ENCODE peak calls at places on chromosome 1, in six cellular contexts. H is CD8-positive, alpha-beta memory T cell; A is astrocyte of the spinal cord; C is choroid plexus epithelial cell; M is spleen; P is right cardiac atrium. O is an unnamed sample.

GRCh38 chr1:44786138-44786840 is 1.7 kb downstream of the BEST4 start:
- DNase-seq in P (peak), H (peak), C (peak), M (peak), A (peak), O (peak)

GRCh38 chr1:43980255-43981134 is 1.5 kb downstream of the B4GALT2 start:
- DNase-seq in M (no peak), A (no peak), C (peak), H (no peak), P (peak), O (no peak)

GRCh38 chr1:172914517-172915144 is 136.1 kb downstream of the TNFSF18 start:
- DNase-seq in A (peak), C (peak), M (no peak), P (no peak), H (no peak), O (no peak)

GRCh38 chr1:93710949-93711591 is 29.4 kb upstream of the BCAR3 start:
- DNase-seq in C (no peak), H (no peak), A (no peak), P (no peak), M (no peak), O (no peak)

GRCh38 chr1:173056355-173056754 is 5.6 kb upstream of the TNFSF18 start:
- DNase-seq in A (no peak), C (peak), H (no peak), P (no peak), M (no peak), O (no peak)

GRCh38 chr1:29355375-29355774 is 119.1 kb downstream of the PTPRU start:
- DNase-seq in H (no peak), M (no peak), C (no peak), P (no peak), A (no peak), O (no peak)

GRCh38 chr1:216183427-216183826 is 239.8 kb downstream of the USH2A start:
- DNase-seq in M (no peak), P (no peak), A (no peak), C (no peak), H (no peak), O (peak)

GRCh38 chr1:231196307-231196706 is 34.4 kb downstream of the TRIM67 start:
- DNase-seq in C (no peak), A (no peak), M (no peak), P (no peak), H (no peak), O (no peak)

GRCh38 chr1:29370067-29370466 is 133.7 kb downstream of the PTPRU start:
- DNase-seq in M (no peak), P (no peak), H (no peak), A (no peak), C (no peak), O (no peak)

GRCh38 chr1:64110924-64111777 is 92.3 kb upstream of the UBE2U start:
- DNase-seq in A (no peak), P (no peak), M (no peak), C (no peak), H (no peak), O (no peak)

GRCh38 chr1:22093513-22093912 is 41.0 kb downstream of the CDC42 start:
- DNase-seq in A (no peak), M (no peak), P (no peak), H (no peak), C (no peak), O (no peak)

GRCh38 chr1:22089134-22089571 is 36.6 kb downstream of the CDC42 start:
- DNase-seq in C (no peak), M (no peak), P (no peak), H (no peak), A (no peak), O (no peak)

DNA sequence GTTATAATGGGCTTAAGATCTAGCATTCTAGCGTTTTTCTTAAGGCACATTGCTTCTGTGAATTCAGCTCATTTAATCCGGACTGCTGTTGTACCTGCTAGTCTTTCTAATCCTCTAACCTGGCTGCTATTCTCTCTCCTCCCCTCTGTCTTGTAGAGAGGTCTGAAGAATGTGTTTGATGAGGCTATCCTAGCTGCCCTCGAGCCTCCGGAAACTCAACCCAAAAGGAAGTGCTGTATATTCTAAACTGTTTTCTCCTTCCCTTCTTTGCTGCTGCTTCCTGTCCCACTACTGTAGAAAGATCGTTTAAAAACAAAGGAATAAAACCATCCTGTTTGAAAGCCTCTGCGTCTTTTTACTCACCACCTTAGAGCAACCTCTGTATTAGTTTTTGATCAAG is 37.3 kb downstream of the CDC42 start:
- DNase-seq in A (no peak), M (no peak), H (no peak), C (no peak), P (no peak), O (no peak)
- H3K4me3 ChIP-seq in A (no peak), M (peak), H (peak), C (no peak), P (peak), O (no peak)

GRCh38 chr1:18394563-18395156 is 86.1 kb upstream of the KLHDC7A start:
- DNase-seq in C (no peak), M (no peak), P (no peak), H (no peak), A (no peak), O (no peak)
- H3K4me3 ChIP-seq in C (no peak), M (no peak), P (no peak), H (no peak), A (no peak), O (no peak)

GRCh38 chr1:27350673-27351540 is 9.1 kb downstream of the SYTL1 start:
- DNase-seq in P (peak), C (peak), M (peak), H (no peak), A (peak), O (no peak)

GRCh38 chr1:27346991-27347627 is 5.3 kb downstream of the SYTL1 start:
- DNase-seq in H (no peak), M (no peak), C (no peak), P (no peak), A (no peak), O (no peak)

GRCh38 chr1:27351541-27352107 is 9.8 kb downstream of the SYTL1 start:
- DNase-seq in H (no peak), C (no peak), A (no peak), P (no peak), M (no peak), O (no peak)

GRCh38 chr1:27349784-27350672 is 8.2 kb downstream of the SYTL1 start:
- DNase-seq in P (peak), H (no peak), C (peak), A (peak), M (peak), O (no peak)

GRCh38 chr1:27348861-27349783 is 7.3 kb downstream of the SYTL1 start:
- DNase-seq in C (no peak), P (peak), M (peak), H (peak), A (peak), O (no peak)
- H3K4me3 ChIP-seq in C (peak), P (peak), M (peak), H (peak), A (peak), O (no peak)

GRCh38 chr1:909861-910310 is 13.8 kb upstream of the SAMD11 start:
- DNase-seq in P (no peak), H (no peak), C (no peak), M (peak), A (no peak), O (no peak)
- H3K4me3 ChIP-seq in P (peak), H (no peak), C (no peak), M (peak), A (no peak), O (no peak)

DNA sequence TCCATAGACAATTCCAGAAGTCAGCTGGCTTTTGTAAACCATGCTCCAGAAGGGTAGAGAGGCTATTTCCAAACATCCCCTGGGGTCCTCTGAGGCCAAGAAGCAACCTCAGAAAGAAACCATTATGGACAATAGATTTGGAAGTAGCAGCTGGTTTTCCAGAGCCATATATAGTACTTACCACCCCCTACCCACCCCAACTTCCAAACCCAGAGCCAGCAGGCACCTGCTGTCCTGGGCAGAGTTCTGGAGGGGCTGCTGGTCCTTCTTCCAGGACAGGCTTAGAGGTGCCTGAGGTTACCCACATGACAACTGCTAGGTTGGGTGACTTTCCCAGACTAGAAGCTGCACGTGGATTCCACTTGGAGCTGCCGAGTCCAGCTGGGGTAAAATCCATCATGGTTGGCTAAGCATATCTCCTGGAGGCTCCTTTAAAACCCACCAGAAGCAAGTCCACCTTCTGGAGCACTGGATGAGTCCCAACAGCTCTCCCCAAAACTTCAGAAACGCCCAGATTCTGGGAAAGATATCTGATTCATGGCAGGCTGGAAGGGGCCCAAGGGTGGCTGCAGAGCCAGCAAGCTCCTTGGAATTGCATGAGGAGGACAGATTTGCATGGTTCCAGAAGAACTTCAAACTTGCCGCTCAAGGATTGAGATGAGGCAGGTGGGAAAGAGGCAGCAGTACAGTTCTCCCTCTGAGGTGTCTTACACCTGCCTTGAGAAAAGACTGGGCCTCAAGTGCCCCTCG is 5.8 kb downstream of the MYCL start:
- DNase-seq in A (no peak), M (no peak), H (no peak), P (no peak), C (no peak), O (no peak)
- H3K4me3 ChIP-seq in A (no peak), M (no peak), H (no peak), P (no peak), C (no peak), O (no peak)

GRCh38 chr1:28172690-28173150 is 3.8 kb downstream of the PTAFR start:
- DNase-seq in C (no peak), A (no peak), H (no peak), P (peak), M (peak), O (no peak)
- H3K4me3 ChIP-seq in C (no peak), A (no peak), H (no peak), P (no peak), M (no peak), O (no peak)

GRCh38 chr1:200029624-200030074 is 2.1 kb downstream of the NR5A2 start:
- DNase-seq in P (no peak), C (no peak), M (no peak), A (no peak), H (no peak), O (no peak)
- H3K4me3 ChIP-seq in P (peak), C (peak), M (peak), A (peak), H (no peak), O (peak)

GRCh38 chr1:90725341-90725960 is 8.3 kb upstream of the BARHL2 start:
- DNase-seq in H (no peak), A (no peak), M (no peak), C (no peak), P (no peak), O (no peak)
- H3K4me3 ChIP-seq in H (peak), A (no peak), M (peak), C (no peak), P (peak), O (no peak)

GRCh38 chr1:19840228-19840627 is 25.1 kb upstream of the RNF186 start:
- DNase-seq in M (no peak), C (peak), P (no peak), A (no peak), H (no peak), O (no peak)

GRCh38 chr1:19845166-19845954 is 30.3 kb upstream of the RNF186 start:
- DNase-seq in C (peak), A (peak), P (no peak), H (no peak), M (no peak), O (peak)

GRCh38 chr1:19846338-19846737 is 31.3 kb upstream of the RNF186 start:
- DNase-seq in P (no peak), M (no peak), C (no peak), A (no peak), H (no peak), O (no peak)

GRCh38 chr1:19844726-19845125 is 29.6 kb upstream of the RNF186 start:
- DNase-seq in C (no peak), H (no peak), A (no peak), P (no peak), M (no peak), O (peak)
- H3K4me3 ChIP-seq in C (no peak), H (no peak), A (no peak), P (no peak), M (no peak), O (no peak)

DNA sequence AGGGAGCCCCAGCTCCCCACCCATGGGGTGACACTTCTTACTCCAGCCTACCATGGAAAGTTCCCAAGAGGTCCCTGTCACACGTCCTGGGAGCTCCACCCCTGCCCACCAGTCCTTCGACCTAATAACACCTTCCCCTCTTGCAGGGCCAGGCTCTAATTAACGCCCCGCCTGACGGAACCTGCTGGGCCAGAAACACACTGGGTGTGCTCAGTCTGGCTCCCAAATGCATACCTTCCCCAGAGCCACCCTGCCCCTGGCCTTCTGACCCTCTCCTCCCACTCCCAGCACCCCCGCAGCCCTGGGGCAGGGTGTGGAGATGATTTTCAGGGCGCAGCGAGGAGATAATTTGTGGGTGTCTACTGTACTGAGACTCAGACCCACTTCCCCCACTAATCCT is 20.6 kb downstream of the PGLYRP3 start:
- DNase-seq in C (no peak), M (no peak), A (no peak), P (peak), H (no peak), O (no peak)
- H3K4me3 ChIP-seq in C (no peak), M (no peak), A (no peak), P (no peak), H (no peak), O (no peak)